ENCODE peak calls at places on chromosomes 7 and 10, in ten cellular contexts. One of them, this sample, is unnamed.

GRCh38 chr7:2309889-2310331 is 4.3 kb downstream of the SNX8 start:
- DNase-seq in RWPE1: peak; percentile 89
- DNase-seq in NCI-H1694 treated with DMSO at 0.1 percent for 48 hours: no peak
- DNase-seq in activated effector memory CD4-positive, alpha-beta T cell treated with anti-CD3 and anti-CD28 coated beads, Interleukin-2, amount 50 U/mL, for 16 hours: no peak
- DNase-seq in NCI-H345: no peak
- DNase-seq in psoas muscle: no peak
- DNase-seq in Panc1: no peak
- DNase-seq in heart right ventricle: no peak
- DNase-seq in stimulated activated CD8-positive, alpha-beta memory T cell treated with anti-CD3 and anti-CD28 coated beads, Interleukin-15, amount 100 ng/mL, for 48 hours: no peak
- DNase-seq in T-helper 2 cell: no peak
- DNase-seq in this sample: no peak

GRCh38 chr7:31776616-31777015 is 89.6 kb downstream of the PPP1R17 start:
- DNase-seq in Panc1: no peak
- DNase-seq in stimulated activated CD8-positive, alpha-beta memory T cell treated with anti-CD3 and anti-CD28 coated beads, Interleukin-15, amount 100 ng/mL, for 48 hours: no peak
- DNase-seq in RWPE1: peak; percentile 75
- DNase-seq in T-helper 2 cell: no peak
- DNase-seq in psoas muscle: no peak
- DNase-seq in NCI-H1694 treated with DMSO at 0.1 percent for 48 hours: no peak
- DNase-seq in heart right ventricle: no peak
- DNase-seq in activated effector memory CD4-positive, alpha-beta T cell treated with anti-CD3 and anti-CD28 coated beads, Interleukin-2, amount 50 U/mL, for 16 hours: no peak
- DNase-seq in NCI-H345: no peak
- DNase-seq in this sample: no peak

GRCh38 chr7:129433823-129434171 is 435 bp upstream of the STRIP2 start:
- DNase-seq in T-helper 2 cell: no peak
- DNase-seq in Panc1: peak; percentile 65
- DNase-seq in activated effector memory CD4-positive, alpha-beta T cell treated with anti-CD3 and anti-CD28 coated beads, Interleukin-2, amount 50 U/mL, for 16 hours: no peak
- DNase-seq in heart right ventricle: no peak
- DNase-seq in NCI-H1694 treated with DMSO at 0.1 percent for 48 hours: no peak
- DNase-seq in RWPE1: no peak
- DNase-seq in NCI-H345: no peak
- DNase-seq in psoas muscle: no peak
- DNase-seq in stimulated activated CD8-positive, alpha-beta memory T cell treated with anti-CD3 and anti-CD28 coated beads, Interleukin-15, amount 100 ng/mL, for 48 hours: no peak
- DNase-seq in this sample: no peak

GRCh38 chr10:8262317-8262716 is 207.8 kb downstream of the GATA3 start:
- DNase-seq in activated effector memory CD4-positive, alpha-beta T cell treated with anti-CD3 and anti-CD28 coated beads, Interleukin-2, amount 50 U/mL, for 16 hours: no peak
- DNase-seq in RWPE1: no peak
- DNase-seq in T-helper 2 cell: no peak
- DNase-seq in psoas muscle: no peak
- DNase-seq in Panc1: no peak
- DNase-seq in heart right ventricle: no peak
- DNase-seq in stimulated activated CD8-positive, alpha-beta memory T cell treated with anti-CD3 and anti-CD28 coated beads, Interleukin-15, amount 100 ng/mL, for 48 hours: no peak
- DNase-seq in NCI-H1694 treated with DMSO at 0.1 percent for 48 hours: no peak
- DNase-seq in NCI-H345: no peak
- DNase-seq in this sample: no peak

GRCh38 chr10:8489823-8490222 is 435.3 kb downstream of the GATA3 start:
- DNase-seq in stimulated activated CD8-positive, alpha-beta memory T cell treated with anti-CD3 and anti-CD28 coated beads, Interleukin-15, amount 100 ng/mL, for 48 hours: no peak
- DNase-seq in T-helper 2 cell: no peak
- DNase-seq in NCI-H1694 treated with DMSO at 0.1 percent for 48 hours: no peak
- DNase-seq in Panc1: no peak
- DNase-seq in NCI-H345: no peak
- DNase-seq in activated effector memory CD4-positive, alpha-beta T cell treated with anti-CD3 and anti-CD28 coated beads, Interleukin-2, amount 50 U/mL, for 16 hours: no peak
- DNase-seq in heart right ventricle: no peak
- DNase-seq in psoas muscle: no peak
- DNase-seq in RWPE1: no peak
- DNase-seq in this sample: no peak

GRCh38 chr10:1360581-1361164 is 304.5 kb downstream of the WDR37 start:
- DNase-seq in heart right ventricle: no peak
- DNase-seq in T-helper 2 cell: no peak
- DNase-seq in RWPE1: no peak
- DNase-seq in NCI-H1694 treated with DMSO at 0.1 percent for 48 hours: no peak
- DNase-seq in Panc1: no peak
- DNase-seq in psoas muscle: no peak
- DNase-seq in NCI-H345: no peak
- DNase-seq in activated effector memory CD4-positive, alpha-beta T cell treated with anti-CD3 and anti-CD28 coated beads, Interleukin-2, amount 50 U/mL, for 16 hours: no peak
- DNase-seq in stimulated activated CD8-positive, alpha-beta memory T cell treated with anti-CD3 and anti-CD28 coated beads, Interleukin-15, amount 100 ng/mL, for 48 hours: no peak
- DNase-seq in this sample: no peak

GRCh38 chr7:151113344-151114150 is 27.3 kb downstream of the AGAP3 start:
- DNase-seq in RWPE1: peak; percentile 69
- DNase-seq in NCI-H1694 treated with DMSO at 0.1 percent for 48 hours: no peak
- DNase-seq in Panc1: no peak
- DNase-seq in heart right ventricle: no peak
- DNase-seq in stimulated activated CD8-positive, alpha-beta memory T cell treated with anti-CD3 and anti-CD28 coated beads, Interleukin-15, amount 100 ng/mL, for 48 hours: no peak
- DNase-seq in T-helper 2 cell: no peak
- DNase-seq in psoas muscle: no peak
- DNase-seq in activated effector memory CD4-positive, alpha-beta T cell treated with anti-CD3 and anti-CD28 coated beads, Interleukin-2, amount 50 U/mL, for 16 hours: no peak
- DNase-seq in NCI-H345: no peak
- DNase-seq in this sample: no peak

GRCh38 chr10:2610946-2611345 is 456.4 kb upstream of the PFKP start:
- DNase-seq in Panc1: no peak
- DNase-seq in heart right ventricle: no peak
- DNase-seq in stimulated activated CD8-positive, alpha-beta memory T cell treated with anti-CD3 and anti-CD28 coated beads, Interleukin-15, amount 100 ng/mL, for 48 hours: no peak
- DNase-seq in activated effector memory CD4-positive, alpha-beta T cell treated with anti-CD3 and anti-CD28 coated beads, Interleukin-2, amount 50 U/mL, for 16 hours: no peak
- DNase-seq in psoas muscle: no peak
- DNase-seq in NCI-H345: peak; percentile 27
- DNase-seq in T-helper 2 cell: no peak
- DNase-seq in NCI-H1694 treated with DMSO at 0.1 percent for 48 hours: no peak
- DNase-seq in RWPE1: no peak
- DNase-seq in this sample: no peak

GRCh38 chr10:78955206-78955605 is 113.6 kb upstream of the ZMIZ1 start:
- DNase-seq in activated effector memory CD4-positive, alpha-beta T cell treated with anti-CD3 and anti-CD28 coated beads, Interleukin-2, amount 50 U/mL, for 16 hours: no peak
- DNase-seq in T-helper 2 cell: no peak
- DNase-seq in stimulated activated CD8-positive, alpha-beta memory T cell treated with anti-CD3 and anti-CD28 coated beads, Interleukin-15, amount 100 ng/mL, for 48 hours: no peak
- DNase-seq in heart right ventricle: no peak
- DNase-seq in psoas muscle: no peak
- DNase-seq in NCI-H1694 treated with DMSO at 0.1 percent for 48 hours: no peak
- DNase-seq in RWPE1: no peak
- DNase-seq in Panc1: no peak
- DNase-seq in NCI-H345: no peak
- DNase-seq in this sample: no peak

GRCh38 chr7:97006146-97006950 is 995 bp downstream of the DLX6 start:
- DNase-seq in NCI-H345: peak; percentile 77
- DNase-seq in stimulated activated CD8-positive, alpha-beta memory T cell treated with anti-CD3 and anti-CD28 coated beads, Interleukin-15, amount 100 ng/mL, for 48 hours: peak; percentile 22
- DNase-seq in heart right ventricle: no peak
- DNase-seq in NCI-H1694 treated with DMSO at 0.1 percent for 48 hours: peak; percentile 17
- DNase-seq in psoas muscle: no peak
- DNase-seq in T-helper 2 cell: peak; percentile 74
- DNase-seq in activated effector memory CD4-positive, alpha-beta T cell treated with anti-CD3 and anti-CD28 coated beads, Interleukin-2, amount 50 U/mL, for 16 hours: no peak
- DNase-seq in Panc1: no peak
- DNase-seq in RWPE1: peak; percentile 49
- DNase-seq in this sample: no peak

GRCh38 chr7:42456756-42457276 is 219.8 kb upstream of the GLI3 start:
- DNase-seq in RWPE1: no peak
- DNase-seq in T-helper 2 cell: no peak
- DNase-seq in activated effector memory CD4-positive, alpha-beta T cell treated with anti-CD3 and anti-CD28 coated beads, Interleukin-2, amount 50 U/mL, for 16 hours: no peak
- DNase-seq in NCI-H345: no peak
- DNase-seq in psoas muscle: no peak
- DNase-seq in stimulated activated CD8-positive, alpha-beta memory T cell treated with anti-CD3 and anti-CD28 coated beads, Interleukin-15, amount 100 ng/mL, for 48 hours: no peak
- DNase-seq in NCI-H1694 treated with DMSO at 0.1 percent for 48 hours: no peak
- DNase-seq in heart right ventricle: no peak
- DNase-seq in Panc1: no peak
- DNase-seq in this sample: no peak

GRCh38 chr7:139041378-139042053 is 5.7 kb upstream of the ZC3HAV1L start:
- DNase-seq in NCI-H1694 treated with DMSO at 0.1 percent for 48 hours: no peak
- DNase-seq in heart right ventricle: no peak
- DNase-seq in stimulated activated CD8-positive, alpha-beta memory T cell treated with anti-CD3 and anti-CD28 coated beads, Interleukin-15, amount 100 ng/mL, for 48 hours: no peak
- DNase-seq in NCI-H345: no peak
- DNase-seq in RWPE1: no peak
- DNase-seq in T-helper 2 cell: peak; percentile 50
- DNase-seq in activated effector memory CD4-positive, alpha-beta T cell treated with anti-CD3 and anti-CD28 coated beads, Interleukin-2, amount 50 U/mL, for 16 hours: no peak
- DNase-seq in Panc1: no peak
- DNase-seq in psoas muscle: no peak
- DNase-seq in this sample: no peak

GRCh38 chr10:70803768-70804423 is 11.9 kb upstream of the SGPL1 start:
- DNase-seq in activated effector memory CD4-positive, alpha-beta T cell treated with anti-CD3 and anti-CD28 coated beads, Interleukin-2, amount 50 U/mL, for 16 hours: no peak
- DNase-seq in stimulated activated CD8-positive, alpha-beta memory T cell treated with anti-CD3 and anti-CD28 coated beads, Interleukin-15, amount 100 ng/mL, for 48 hours: no peak
- DNase-seq in T-helper 2 cell: no peak
- DNase-seq in NCI-H345: peak; percentile 98
- DNase-seq in NCI-H1694 treated with DMSO at 0.1 percent for 48 hours: no peak
- DNase-seq in heart right ventricle: no peak
- DNase-seq in Panc1: no peak
- DNase-seq in RWPE1: no peak
- DNase-seq in psoas muscle: no peak
- DNase-seq in this sample: no peak

GRCh38 chr10:102016416-102016815 is 39.6 kb downstream of the ARMH3 start:
- DNase-seq in Panc1: no peak
- DNase-seq in NCI-H345: no peak
- DNase-seq in stimulated activated CD8-positive, alpha-beta memory T cell treated with anti-CD3 and anti-CD28 coated beads, Interleukin-15, amount 100 ng/mL, for 48 hours: no peak
- DNase-seq in activated effector memory CD4-positive, alpha-beta T cell treated with anti-CD3 and anti-CD28 coated beads, Interleukin-2, amount 50 U/mL, for 16 hours: no peak
- DNase-seq in RWPE1: no peak
- DNase-seq in T-helper 2 cell: no peak
- DNase-seq in NCI-H1694 treated with DMSO at 0.1 percent for 48 hours: no peak
- DNase-seq in psoas muscle: no peak
- DNase-seq in heart right ventricle: no peak
- DNase-seq in this sample: no peak

GRCh38 chr7:151759591-151760042 is 117.3 kb downstream of the PRKAG2 start:
- DNase-seq in heart right ventricle: peak; percentile 60
- DNase-seq in Panc1: no peak
- DNase-seq in NCI-H345: peak; percentile 67
- DNase-seq in NCI-H1694 treated with DMSO at 0.1 percent for 48 hours: peak; percentile 53
- DNase-seq in stimulated activated CD8-positive, alpha-beta memory T cell treated with anti-CD3 and anti-CD28 coated beads, Interleukin-15, amount 100 ng/mL, for 48 hours: peak; percentile 26
- DNase-seq in T-helper 2 cell: peak; percentile 63
- DNase-seq in RWPE1: peak; percentile 66
- DNase-seq in activated effector memory CD4-positive, alpha-beta T cell treated with anti-CD3 and anti-CD28 coated beads, Interleukin-2, amount 50 U/mL, for 16 hours: peak; percentile 81
- DNase-seq in psoas muscle: peak; percentile 46
- DNase-seq in this sample: no peak

GRCh38 chr10:124699471-124700292 is 44.5 kb downstream of the FAM53B start:
- DNase-seq in NCI-H345: no peak
- DNase-seq in RWPE1: no peak
- DNase-seq in stimulated activated CD8-positive, alpha-beta memory T cell treated with anti-CD3 and anti-CD28 coated beads, Interleukin-15, amount 100 ng/mL, for 48 hours: no peak
- DNase-seq in NCI-H1694 treated with DMSO at 0.1 percent for 48 hours: no peak
- DNase-seq in activated effector memory CD4-positive, alpha-beta T cell treated with anti-CD3 and anti-CD28 coated beads, Interleukin-2, amount 50 U/mL, for 16 hours: no peak
- DNase-seq in T-helper 2 cell: no peak
- DNase-seq in psoas muscle: peak; percentile 50
- DNase-seq in Panc1: no peak
- DNase-seq in heart right ventricle: no peak
- DNase-seq in this sample: peak; percentile 79

GRCh38 chr7:111485981-111486380 is 76.3 kb downstream of the IMMP2L start:
- DNase-seq in psoas muscle: no peak
- DNase-seq in RWPE1: no peak
- DNase-seq in NCI-H345: no peak
- DNase-seq in activated effector memory CD4-positive, alpha-beta T cell treated with anti-CD3 and anti-CD28 coated beads, Interleukin-2, amount 50 U/mL, for 16 hours: no peak
- DNase-seq in T-helper 2 cell: no peak
- DNase-seq in Panc1: no peak
- DNase-seq in heart right ventricle: no peak
- DNase-seq in NCI-H1694 treated with DMSO at 0.1 percent for 48 hours: no peak
- DNase-seq in stimulated activated CD8-positive, alpha-beta memory T cell treated with anti-CD3 and anti-CD28 coated beads, Interleukin-15, amount 100 ng/mL, for 48 hours: no peak
- DNase-seq in this sample: no peak

GRCh38 chr10:92268763-92269162 is 22.1 kb downstream of the CPEB3 start:
- DNase-seq in NCI-H345: no peak
- DNase-seq in NCI-H1694 treated with DMSO at 0.1 percent for 48 hours: no peak
- DNase-seq in Panc1: no peak
- DNase-seq in activated effector memory CD4-positive, alpha-beta T cell treated with anti-CD3 and anti-CD28 coated beads, Interleukin-2, amount 50 U/mL, for 16 hours: no peak
- DNase-seq in stimulated activated CD8-positive, alpha-beta memory T cell treated with anti-CD3 and anti-CD28 coated beads, Interleukin-15, amount 100 ng/mL, for 48 hours: no peak
- DNase-seq in RWPE1: no peak
- DNase-seq in T-helper 2 cell: no peak
- DNase-seq in heart right ventricle: no peak
- DNase-seq in psoas muscle: no peak
- DNase-seq in this sample: no peak

GRCh38 chr7:37007319-37007718 is 283.0 kb upstream of the AOAH start:
- DNase-seq in Panc1: no peak
- DNase-seq in psoas muscle: no peak
- DNase-seq in NCI-H1694 treated with DMSO at 0.1 percent for 48 hours: no peak
- DNase-seq in RWPE1: no peak
- DNase-seq in heart right ventricle: no peak
- DNase-seq in stimulated activated CD8-positive, alpha-beta memory T cell treated with anti-CD3 and anti-CD28 coated beads, Interleukin-15, amount 100 ng/mL, for 48 hours: no peak
- DNase-seq in NCI-H345: no peak
- DNase-seq in activated effector memory CD4-positive, alpha-beta T cell treated with anti-CD3 and anti-CD28 coated beads, Interleukin-2, amount 50 U/mL, for 16 hours: no peak
- DNase-seq in T-helper 2 cell: no peak
- DNase-seq in this sample: no peak

GRCh38 chr7:107471292-107472070 is 1.6 kb downstream of the GPR22 start:
- DNase-seq in stimulated activated CD8-positive, alpha-beta memory T cell treated with anti-CD3 and anti-CD28 coated beads, Interleukin-15, amount 100 ng/mL, for 48 hours: no peak
- DNase-seq in activated effector memory CD4-positive, alpha-beta T cell treated with anti-CD3 and anti-CD28 coated beads, Interleukin-2, amount 50 U/mL, for 16 hours: no peak
- DNase-seq in RWPE1: no peak
- DNase-seq in NCI-H1694 treated with DMSO at 0.1 percent for 48 hours: no peak
- DNase-seq in T-helper 2 cell: no peak
- DNase-seq in psoas muscle: no peak
- DNase-seq in Panc1: no peak
- DNase-seq in NCI-H345: no peak
- DNase-seq in heart right ventricle: no peak
- DNase-seq in this sample: no peak

GRCh38 chr10:113023017-113023416 is 73.0 kb downstream of the TCF7L2 start:
- DNase-seq in NCI-H345: peak; percentile 52
- DNase-seq in activated effector memory CD4-positive, alpha-beta T cell treated with anti-CD3 and anti-CD28 coated beads, Interleukin-2, amount 50 U/mL, for 16 hours: no peak
- DNase-seq in RWPE1: no peak
- DNase-seq in NCI-H1694 treated with DMSO at 0.1 percent for 48 hours: no peak
- DNase-seq in heart right ventricle: no peak
- DNase-seq in T-helper 2 cell: no peak
- DNase-seq in psoas muscle: no peak
- DNase-seq in Panc1: no peak
- DNase-seq in stimulated activated CD8-positive, alpha-beta memory T cell treated with anti-CD3 and anti-CD28 coated beads, Interleukin-15, amount 100 ng/mL, for 48 hours: no peak
- DNase-seq in this sample: no peak

GRCh38 chr10:97378933-97379921 is 21.9 kb downstream of the RRP12 start:
- DNase-seq in NCI-H1694 treated with DMSO at 0.1 percent for 48 hours: no peak
- DNase-seq in NCI-H345: no peak
- DNase-seq in Panc1: no peak
- DNase-seq in RWPE1: no peak
- DNase-seq in heart right ventricle: no peak
- DNase-seq in activated effector memory CD4-positive, alpha-beta T cell treated with anti-CD3 and anti-CD28 coated beads, Interleukin-2, amount 50 U/mL, for 16 hours: no peak
- DNase-seq in stimulated activated CD8-positive, alpha-beta memory T cell treated with anti-CD3 and anti-CD28 coated beads, Interleukin-15, amount 100 ng/mL, for 48 hours: no peak
- DNase-seq in psoas muscle: no peak
- DNase-seq in T-helper 2 cell: no peak
- DNase-seq in this sample: no peak